ENCODE peak calls at places on chromosomes 11 and 22, in eight cellular contexts. K, J, V, Q, W, A, L and B are unnamed samples.

GRCh38 chr11:10693509-10694071 is at the start of gene IRAG1:
- DNase-seq in K (no peak), J (peak), V (peak), Q (no peak), W (peak), A (peak), L (peak), B (peak)

GRCh38 chr22:44540756-44541670 is 43.0 kb upstream of the RTL6 start:
- DNase-seq in K (no peak), J (peak), V (no peak), Q (no peak), W (no peak), A (no peak), L (no peak), B (peak)

GRCh38 chr11:35343033-35343598 is 76.2 kb downstream of the SLC1A2 start:
- DNase-seq in K (no peak), J (no peak), V (no peak), Q (no peak), W (no peak), A (no peak), L (no peak), B (no peak)

GRCh38 chr22:50343541-50343935 is 411 bp downstream of the PPP6R2 start:
- DNase-seq in K (no peak), J (no peak), V (no peak), Q (no peak), W (peak), A (no peak), L (no peak), B (no peak)

GRCh38 chr11:2466869-2467694 is 22.3 kb downstream of the KCNQ1 start:
- DNase-seq in K (no peak), J (no peak), V (no peak), Q (peak), W (no peak), A (no peak), L (no peak), B (no peak)

GRCh38 chr22:46432164-46433068 is 96.9 kb downstream of the TRMU start:
- DNase-seq in K (no peak), J (no peak), V (no peak), Q (no peak), W (no peak), A (no peak), L (no peak), B (no peak)

GRCh38 chr11:132087148-132087547 is 716.7 kb downstream of the NTM start:
- DNase-seq in K (no peak), J (no peak), V (no peak), Q (no peak), W (no peak), A (no peak), L (no peak), B (no peak)

GRCh38 chr11:67352546-67353316 is 615 bp downstream of the POLD4 start:
- DNase-seq in K (no peak), J (no peak), V (no peak), Q (no peak), W (no peak), A (peak), L (no peak), B (no peak)

GRCh38 chr11:108857382-108857781 is 192.5 kb downstream of the DDX10 start:
- DNase-seq in K (no peak), J (no peak), V (peak), Q (no peak), W (peak), A (peak), L (no peak), B (peak)

GRCh38 chr22:24465566-24465965 is 29.6 kb upstream of the UPB1 start:
- DNase-seq in K (peak), J (peak), V (peak), Q (no peak), W (no peak), A (no peak), L (peak), B (peak)

GRCh38 chr22:28904211-28904808 is 20.9 kb downstream of the ZNRF3 start:
- DNase-seq in K (no peak), J (peak), V (peak), Q (no peak), W (no peak), A (no peak), L (peak), B (no peak)

GRCh38 chr11:23211221-23211620 is 350.9 kb upstream of the CCDC179 start:
- DNase-seq in K (no peak), J (no peak), V (peak), Q (no peak), W (no peak), A (no peak), L (peak), B (no peak)

GRCh38 chr22:17201285-17201945 is 17.8 kb downstream of the ADA2 start:
- DNase-seq in K (peak), J (peak), V (no peak), Q (no peak), W (no peak), A (no peak), L (no peak), B (peak)

GRCh38 chr11:125925247-125925740 is 20.6 kb upstream of the VSIG10L2 start:
- DNase-seq in K (no peak), J (no peak), V (no peak), Q (no peak), W (no peak), A (no peak), L (peak), B (no peak)

GRCh38 chr22:22667966-22668880 is 23.8 kb downstream of the GGTLC2 start:
- DNase-seq in K (no peak), J (no peak), V (no peak), Q (no peak), W (no peak), A (no peak), L (no peak), B (no peak)

GRCh38 chr22:22076937-22077703 is 94.5 kb upstream of the TOP3B start:
- DNase-seq in K (no peak), J (peak), V (no peak), Q (no peak), W (no peak), A (no peak), L (no peak), B (peak)

GRCh38 chr11:78946945-78947914 is 372.6 kb upstream of the NARS2 start:
- DNase-seq in K (no peak), J (peak), V (no peak), Q (no peak), W (no peak), A (no peak), L (no peak), B (no peak)

GRCh38 chr11:62976109-62976508 is 8.7 kb downstream of the SLC22A6 start:
- DNase-seq in K (peak), J (no peak), V (no peak), Q (no peak), W (no peak), A (no peak), L (no peak), B (no peak)

GRCh38 chr11:1297576-1298473 is 11.6 kb downstream of the TOLLIP start:
- DNase-seq in K (no peak), J (no peak), V (no peak), Q (peak), W (peak), A (no peak), L (no peak), B (no peak)

GRCh38 chr11:102139081-102139498 is 28.8 kb downstream of the YAP1 start:
- DNase-seq in K (no peak), J (peak), V (peak), Q (no peak), W (no peak), A (peak), L (peak), B (peak)

GRCh38 chr11:62556102-62556871 is 9.7 kb upstream of the AHNAK start:
- DNase-seq in K (peak), J (peak), V (peak), Q (peak), W (peak), A (peak), L (peak), B (peak)

GRCh38 chr22:40305625-40306024 is 40.7 kb upstream of the ADSL start:
- DNase-seq in K (no peak), J (no peak), V (no peak), Q (no peak), W (no peak), A (no peak), L (no peak), B (no peak)

GRCh38 chr11:46198245-46198872 is 77.1 kb upstream of the PHF21A start:
- DNase-seq in K (no peak), J (no peak), V (no peak), Q (no peak), W (no peak), A (no peak), L (no peak), B (no peak)

GRCh38 chr22:25369133-25369532 is 149.7 kb downstream of the CRYBB2 start:
- DNase-seq in K (no peak), J (no peak), V (no peak), Q (no peak), W (no peak), A (no peak), L (no peak), B (no peak)

GRCh38 chr11:26470992-26471391 is 101.1 kb downstream of the MUC15 start:
- DNase-seq in K (no peak), J (no peak), V (no peak), Q (no peak), W (no peak), A (no peak), L (no peak), B (no peak)

GRCh38 chr11:115256326-115257197 is 247.7 kb downstream of the CADM1 start:
- DNase-seq in K (no peak), J (no peak), V (no peak), Q (no peak), W (no peak), A (no peak), L (no peak), B (no peak)

GRCh38 chr11:132523929-132524328 is 1008.4 kb downstream of the OPCML start:
- DNase-seq in K (no peak), J (no peak), V (no peak), Q (no peak), W (no peak), A (no peak), L (no peak), B (no peak)

GRCh38 chr11:68380786-68381622 is 68.6 kb downstream of the LRP5 start:
- DNase-seq in K (peak), J (no peak), V (no peak), Q (no peak), W (no peak), A (peak), L (peak), B (peak)

GRCh38 chr11:3641701-3642070 is at the start of gene ART5:
- DNase-seq in K (no peak), J (no peak), V (no peak), Q (no peak), W (no peak), A (no peak), L (no peak), B (no peak)

GRCh38 chr22:44693756-44694155 is 8.2 kb upstream of the PRR5 start:
- DNase-seq in K (no peak), J (no peak), V (no peak), Q (no peak), W (no peak), A (no peak), L (no peak), B (no peak)

GRCh38 chr22:47397673-47398072 is 635.2 kb downstream of the TBC1D22A start:
- DNase-seq in K (no peak), J (no peak), V (no peak), Q (no peak), W (no peak), A (no peak), L (no peak), B (no peak)

GRCh38 chr22:36330655-36331305 is 57.0 kb downstream of the MYH9 start:
- DNase-seq in K (no peak), J (peak), V (peak), Q (no peak), W (no peak), A (peak), L (peak), B (peak)
- H3K4me3 ChIP-seq in K (no peak), J (no peak), V (no peak), Q (no peak), W (no peak), A (peak), L (peak), B (no peak)

DNA sequence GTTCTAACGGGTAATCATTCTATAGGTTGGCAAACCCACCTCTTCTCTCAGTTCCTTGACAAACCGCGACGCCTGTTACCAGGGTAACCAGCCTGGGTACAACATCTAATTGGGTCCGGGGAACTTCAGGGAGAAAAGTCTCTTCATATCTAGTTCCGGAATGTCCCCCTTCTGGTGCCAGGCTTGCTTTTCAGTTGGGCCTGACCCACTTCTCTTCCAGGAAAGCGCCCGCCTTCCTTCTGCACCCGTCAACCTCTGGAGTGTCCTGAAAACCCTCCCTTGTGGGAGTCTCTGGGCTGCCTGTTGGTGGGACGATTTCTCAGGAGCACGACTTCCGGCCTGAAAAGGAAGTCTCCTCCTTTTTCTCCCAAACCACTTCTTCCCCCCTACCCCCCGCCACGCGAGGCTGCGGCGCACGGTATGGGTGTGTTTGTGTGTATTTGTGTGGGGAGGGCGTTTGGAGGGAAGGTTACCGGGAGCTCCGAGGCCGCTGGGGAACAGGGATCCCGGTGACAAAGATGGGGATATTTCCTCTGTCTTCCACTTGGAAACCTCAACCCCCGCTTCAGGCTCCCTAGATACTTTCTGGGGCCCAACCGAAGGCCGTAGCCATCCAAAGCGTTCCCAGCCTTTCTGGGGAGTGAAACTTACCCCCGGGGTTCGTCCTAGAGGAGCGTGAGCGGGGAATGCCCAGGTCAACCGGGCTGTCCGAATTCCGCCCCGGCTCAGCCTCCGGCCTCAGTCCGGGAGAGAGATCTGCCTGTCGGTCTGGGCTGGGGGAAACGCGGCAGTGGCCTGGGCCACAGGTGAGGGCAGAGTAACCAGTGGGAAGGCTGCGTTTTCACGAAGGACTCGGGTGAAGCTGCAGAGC is at the start of the genes NKAPD1 and PIH1D2:
- DNase-seq in K (peak), J (peak), V (peak), Q (peak), W (peak), A (peak), L (peak), B (peak)
- TF ChIP-seq CTCF in K (no peak), J (peak), V (no peak), Q (no peak), W (no peak), A (no peak), L (no peak), B (peak)

GRCh38 chr11:8080069-8080670 is 841 bp upstream of the TUB start:
- DNase-seq in K (no peak), J (no peak), V (no peak), Q (no peak), W (no peak), A (no peak), L (no peak), B (no peak)
- H3K4me3 ChIP-seq in K (peak), J (peak), V (no peak), Q (peak), W (peak), A (peak), L (peak), B (peak)

DNA sequence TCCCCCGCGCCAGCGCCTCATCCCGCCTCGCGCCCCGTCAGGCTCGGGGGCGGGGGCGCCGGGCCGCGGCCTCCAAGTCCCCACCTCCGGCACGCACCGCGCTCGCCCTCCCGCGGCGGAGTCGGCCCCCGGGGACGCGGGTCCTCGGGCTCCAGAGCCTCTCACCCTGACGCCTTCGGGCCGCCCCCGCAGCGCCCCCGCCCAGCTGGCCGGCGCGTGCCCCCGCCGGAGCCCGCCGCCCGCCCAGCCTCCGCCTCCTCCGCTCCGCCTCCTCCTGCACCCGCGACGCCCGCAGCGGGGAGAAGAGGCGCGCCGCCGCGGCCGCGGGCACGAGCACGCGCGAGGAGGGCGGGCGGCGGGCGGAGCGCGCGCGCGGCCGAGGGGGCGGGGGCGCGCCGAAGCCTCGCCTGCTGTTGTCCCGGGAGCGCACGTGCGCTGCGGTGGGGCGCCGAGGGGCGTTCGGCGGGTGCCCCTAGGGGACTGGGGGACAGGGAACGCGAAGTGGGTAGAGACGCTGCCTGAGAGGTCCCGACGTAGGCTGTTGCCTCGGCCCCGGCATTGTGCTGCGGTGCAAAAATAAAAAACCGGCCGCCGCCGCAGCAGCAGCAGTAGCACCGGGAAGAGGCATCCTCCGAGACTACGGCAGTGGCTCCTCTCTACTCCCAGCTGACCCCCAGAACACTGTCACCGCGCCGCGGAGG is 87.4 kb upstream of the ARHGAP32 start:
- DNase-seq in K (peak), J (peak), V (peak), Q (peak), W (peak), A (peak), L (peak), B (peak)
- TF ChIP-seq CTCF in K (peak), J (no peak), V (no peak), Q (no peak), W (no peak), A (no peak), L (no peak), B (no peak)

DNA sequence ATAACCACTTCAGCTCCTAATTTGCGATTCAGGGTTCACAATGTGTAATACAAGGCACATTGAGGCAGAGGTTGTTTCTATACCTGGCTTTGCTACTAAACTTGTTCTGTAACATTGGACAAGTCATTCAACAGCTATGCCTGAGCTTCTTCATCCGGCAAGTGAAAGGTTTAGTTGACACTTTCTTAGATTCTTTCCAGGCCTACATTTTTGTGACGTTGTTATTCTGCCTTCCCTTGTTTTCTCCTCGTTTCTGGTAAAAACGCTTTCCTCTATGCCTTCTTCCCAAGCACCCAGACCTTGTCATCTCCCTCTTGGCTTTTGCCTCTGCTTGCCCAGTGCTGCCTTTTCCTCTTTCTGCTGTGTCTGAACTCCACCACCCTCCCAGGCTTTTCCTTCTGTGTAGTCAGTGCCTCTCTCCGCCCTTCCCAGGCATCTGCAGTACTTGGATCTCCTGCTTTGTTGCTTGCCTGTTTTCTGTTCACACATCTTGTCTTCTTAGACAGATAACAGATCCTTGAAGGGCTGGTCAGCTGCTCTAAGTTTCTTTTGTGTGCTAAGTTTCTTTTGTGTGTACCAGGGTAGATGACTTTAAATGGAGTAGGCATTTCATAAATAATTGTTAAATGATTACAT is 1.4 kb upstream of the AMOTL1 start:
- DNase-seq in K (no peak), J (no peak), V (no peak), Q (no peak), W (no peak), A (no peak), L (no peak), B (no peak)
- H3K4me3 ChIP-seq in K (no peak), J (no peak), V (no peak), Q (no peak), W (no peak), A (no peak), L (no peak), B (no peak)

DNA sequence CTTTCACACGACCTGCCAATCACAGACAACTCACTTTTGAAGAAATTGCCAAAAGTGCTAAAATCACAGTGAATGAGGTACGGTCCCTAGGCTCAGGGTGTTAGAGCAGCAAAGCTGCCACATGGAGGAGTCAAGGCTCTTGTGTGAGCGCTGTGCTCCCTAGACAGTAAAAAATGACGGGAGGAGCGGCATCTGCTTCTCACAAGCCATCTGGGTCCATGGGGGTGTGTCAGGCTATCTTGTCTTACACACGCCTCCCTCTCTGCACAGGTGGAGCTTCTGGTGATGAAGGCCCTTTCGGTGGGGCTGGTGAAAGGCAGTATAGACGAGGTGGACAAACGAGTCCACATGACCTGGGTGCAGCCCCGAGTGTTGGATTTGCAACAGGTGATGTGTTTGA is 14.8 kb downstream of the PSMD13 start:
- DNase-seq in K (peak), J (no peak), V (no peak), Q (no peak), W (no peak), A (no peak), L (no peak), B (no peak)
- TF ChIP-seq CTCF in K (no peak), J (no peak), V (no peak), Q (no peak), W (no peak), A (no peak), L (no peak), B (no peak)

GRCh38 chr11:9600651-9601040 is 27.2 kb downstream of the WEE1 start:
- DNase-seq in K (no peak), J (no peak), V (no peak), Q (no peak), W (no peak), A (no peak), L (peak), B (no peak)
- H3K4me3 ChIP-seq in K (no peak), J (no peak), V (no peak), Q (no peak), W (no peak), A (no peak), L (no peak), B (no peak)